ENCODE peak calls at places on chromosome 12, in five cellular contexts. G is activated T-helper 1 cell treated with anti-CD3 and anti-CD28 coated beads, Interleukin-12 subunit alpha, Interleukin-12 subunit beta, Interleukin-2, Interleukin-4 antibody, amounts not matched to agents 30 ng/mL and 10 ng/mL and 1 ng/mL, durations not matched to agents 14 hours and 24 hours and 36 hours; B is CD8-positive, alpha-beta memory T cell; Z is NCI-H774; T is body of pancreas. Q is an unnamed sample.

GRCh38 chr12:86662464-86662863 is 406.3 kb upstream of the MGAT4C start:
- DNase-seq in G (no peak), B (no peak), Z (no peak), T (no peak), Q (no peak)

GRCh38 chr12:45615268-45615667 is 114.2 kb upstream of the ARID2 start:
- DNase-seq in G (no peak), B (no peak), Z (peak; percentile 71), T (no peak), Q (no peak)

GRCh38 chr12:95976416-95976832 is 19.7 kb downstream of the HAL start:
- DNase-seq in G (no peak), B (no peak), Z (no peak), T (no peak), Q (no peak)

GRCh38 chr12:104347374-104348075 is 44.0 kb downstream of the EID3 start:
- DNase-seq in G (no peak), B (no peak), Z (no peak), T (no peak), Q (no peak)

GRCh38 chr12:81296556-81297305 is 218.9 kb downstream of the ACSS3 start:
- DNase-seq in G (no peak), B (no peak), Z (no peak), T (no peak), Q (no peak)

GRCh38 chr12:86389949-86390348 is 133.8 kb upstream of the MGAT4C start:
- DNase-seq in G (no peak), B (no peak), Z (no peak), T (no peak), Q (no peak)

GRCh38 chr12:130827432-130827831 is 11.6 kb downstream of the STX2 start:
- DNase-seq in G (no peak), B (no peak), Z (no peak), T (no peak), Q (no peak)

GRCh38 chr12:53213348-53213747 is 6.3 kb upstream of the ITGB7 start:
- DNase-seq in G (peak; percentile 75), B (peak; percentile 87), Z (peak; percentile 75), T (peak; percentile 83), Q (peak; percentile 84)

GRCh38 chr12:129773170-129773493 is 130.7 kb downstream of the TMEM132D start:
- DNase-seq in G (no peak), B (no peak), Z (no peak), T (no peak), Q (no peak)